ENCODE peak calls at places on chromosomes 7 and 10, in eight cellular contexts. H is NCI-H1417; V is stimulated activated CD8-positive, alpha-beta memory T cell treated with anti-CD3 and anti-CD28 coated beads, Interleukin-7, amount 100 ng/mL, for 1 hour; E is NCI-H2081; F is stimulated activated CD4-positive, alpha-beta T cell treated with anti-CD3 and anti-CD28 coated beads, Interleukin-2, amount 100 ng/mL, for 24 hours; S is T-helper 17 cell; T is testis; G is SW 1271. R is an unnamed sample.

GRCh38 chr10:123966896-123967231 is 75.3 kb upstream of the CPXM2 start:
- DNase-seq in T (peak), H (no peak), F (no peak), S (no peak), V (no peak), E (no peak), G (no peak), R (no peak)

GRCh38 chr7:156792611-156793010 is 100.4 kb downstream of the LMBR1 start:
- DNase-seq in H (no peak), G (no peak), S (no peak), E (no peak), V (no peak), T (no peak), F (no peak), R (no peak)

GRCh38 chr7:112257073-112257472 is 50.6 kb downstream of the ZNF277 start:
- DNase-seq in T (no peak), E (no peak), S (no peak), F (no peak), H (no peak), V (no peak), G (no peak), R (no peak)

GRCh38 chr10:78336402-78336791 is 302.7 kb downstream of the RPS24 start:
- DNase-seq in E (no peak), V (no peak), G (no peak), H (no peak), T (no peak), F (peak), S (no peak), R (no peak)

GRCh38 chr7:75662579-75663301 is 76.0 kb downstream of the HIP1 start:
- DNase-seq in T (no peak), H (no peak), F (no peak), V (no peak), G (no peak), S (no peak), E (no peak), R (no peak)

GRCh38 chr10:97914837-97915211 is 65.2 kb downstream of the GOLGA7B start:
- DNase-seq in V (peak), H (peak), F (peak), G (no peak), T (peak), S (peak), E (peak), R (peak)

GRCh38 chr10:68125770-68126169 is 16.5 kb downstream of the MYPN start:
- DNase-seq in S (no peak), E (no peak), G (no peak), H (no peak), F (no peak), V (no peak), T (no peak), R (no peak)

GRCh38 chr10:43809211-43809930 is 160.7 kb upstream of the ZNF32 start:
- DNase-seq in F (no peak), E (no peak), V (no peak), H (no peak), T (no peak), S (no peak), G (no peak), R (no peak)

GRCh38 chr10:5811387-5811821 is 1.8 kb downstream of the GDI2 start:
- DNase-seq in T (no peak), G (no peak), F (no peak), E (no peak), H (peak), V (no peak), S (no peak), R (no peak)

GRCh38 chr7:100673942-100674431 is 447 bp downstream of the GNB2 start:
- DNase-seq in H (peak), T (peak), V (no peak), F (peak), S (no peak), G (no peak), E (no peak), R (peak)

GRCh38 chr10:33335800-33336605 is 1.5 kb upstream of the NRP1 start:
- DNase-seq in V (no peak), G (no peak), H (peak), F (no peak), S (no peak), T (peak), E (no peak), R (peak)

GRCh38 chr7:122886357-122887081 is at the start of gene CADPS2:
- DNase-seq in S (no peak), H (peak), G (peak), T (peak), V (no peak), E (peak), F (no peak), R (peak)

GRCh38 chr7:12788171-12788570 is 100.7 kb downstream of the ARL4A start:
- DNase-seq in S (no peak), F (no peak), T (no peak), E (no peak), H (no peak), G (no peak), V (no peak), R (no peak)

GRCh38 chr7:46360811-46361210 is 439.7 kb upstream of the IGFBP3 start:
- DNase-seq in G (no peak), V (no peak), S (no peak), T (peak), E (no peak), F (no peak), H (no peak), R (no peak)

GRCh38 chr10:84863675-84864074 is 535.3 kb downstream of the CCSER2 start:
- DNase-seq in F (no peak), H (no peak), E (no peak), T (no peak), V (no peak), S (no peak), G (no peak), R (no peak)

GRCh38 chr7:27184342-27185012 is 555 bp downstream of the HOXA11 start:
- DNase-seq in E (peak), G (no peak), H (peak), S (peak), F (no peak), V (no peak), T (peak), R (peak)

GRCh38 chr7:36749282-36749960 is 25.1 kb upstream of the AOAH start:
- DNase-seq in H (no peak), G (no peak), F (no peak), T (no peak), S (no peak), E (no peak), V (no peak), R (no peak)

GRCh38 chr10:114541081-114541833 is 116.8 kb downstream of the ABLIM1 start:
- DNase-seq in S (peak), H (no peak), E (no peak), T (peak), F (peak), V (peak), G (no peak), R (peak)

GRCh38 chr7:80900583-80901576 is 18.0 kb downstream of the SEMA3C start:
- DNase-seq in F (no peak), H (no peak), G (peak), E (no peak), S (no peak), V (no peak), T (no peak), R (no peak)

GRCh38 chr7:80896856-80897598 is 21.8 kb downstream of the SEMA3C start:
- DNase-seq in S (no peak), F (no peak), H (no peak), T (no peak), E (no peak), V (no peak), G (no peak), R (no peak)

GRCh38 chr7:71457021-71457420 is 325.1 kb downstream of the GALNT17 start:
- DNase-seq in T (no peak), G (no peak), V (no peak), F (no peak), E (no peak), H (no peak), S (no peak), R (no peak)

R was measured in adrenal gland.